ENCODE peak calls at places on chromosomes 16 and 17, in four cellular contexts. One of them, this sample, is unnamed.

GRCh38 chr16:57314161-57314785 is 29.8 kb upstream of the PLLP start:
- DNase-seq in body of pancreas: no peak
- DNase-seq in stomach: peak
- DNase-seq in thyroid gland: no peak
- DNase-seq in this sample: no peak

GRCh38 chr16:53130193-53131049 is 75.6 kb downstream of the CHD9 start:
- DNase-seq in body of pancreas: peak
- DNase-seq in stomach: peak
- DNase-seq in thyroid gland: peak
- DNase-seq in this sample: peak

GRCh38 chr17:80902197-80903019 is 89.2 kb upstream of the CHMP6 start:
- DNase-seq in body of pancreas: no peak
- DNase-seq in stomach: no peak
- DNase-seq in thyroid gland: no peak
- DNase-seq in this sample: no peak

GRCh38 chr16:27330542-27330941 is 16.8 kb downstream of the IL4R start:
- DNase-seq in body of pancreas: peak
- DNase-seq in stomach: no peak
- DNase-seq in thyroid gland: peak
- DNase-seq in this sample: no peak

GRCh38 chr17:1095853-1096675 is 83.7 kb downstream of the ABR start:
- DNase-seq in body of pancreas: no peak
- DNase-seq in stomach: peak
- DNase-seq in thyroid gland: no peak
- DNase-seq in this sample: no peak

GRCh38 chr17:5354310-5354709 is 65.2 kb downstream of the NUP88 start:
- DNase-seq in body of pancreas: no peak
- DNase-seq in stomach: no peak
- DNase-seq in thyroid gland: no peak
- DNase-seq in this sample: no peak

GRCh38 chr17:72931163-72931562 is 161.3 kb downstream of the SLC39A11 start:
- DNase-seq in body of pancreas: peak
- DNase-seq in stomach: no peak
- DNase-seq in thyroid gland: no peak
- DNase-seq in this sample: no peak

GRCh38 chr17:51901242-51901641 is 257.3 kb downstream of the CA10 start:
- DNase-seq in body of pancreas: no peak
- DNase-seq in stomach: no peak
- DNase-seq in thyroid gland: no peak
- DNase-seq in this sample: no peak

GRCh38 chr16:81524382-81524781 is 79.8 kb downstream of the CMIP start:
- DNase-seq in body of pancreas: no peak
- DNase-seq in stomach: no peak
- DNase-seq in thyroid gland: no peak
- DNase-seq in this sample: no peak

GRCh38 chr16:21158208-21159110 is at the start of gene LDAF1:
- DNase-seq in body of pancreas: peak
- DNase-seq in stomach: peak
- DNase-seq in thyroid gland: peak
- DNase-seq in this sample: peak

GRCh38 chr17:73566905-73567782 is 77.1 kb downstream of the SDK2 start:
- DNase-seq in body of pancreas: no peak
- DNase-seq in stomach: no peak
- DNase-seq in thyroid gland: peak
- DNase-seq in this sample: no peak

GRCh38 chr16:27285676-27286196 is 17.2 kb upstream of the NSMCE1 start:
- DNase-seq in body of pancreas: peak
- DNase-seq in stomach: no peak
- DNase-seq in thyroid gland: no peak
- DNase-seq in this sample: no peak

GRCh38 chr16:89722392-89723278 is 1.3 kb downstream of the ZNF276 start:
- DNase-seq in body of pancreas: peak
- DNase-seq in stomach: peak
- DNase-seq in thyroid gland: peak
- DNase-seq in this sample: peak

GRCh38 chr17:79923974-79924638 is 84.9 kb upstream of the CBX4 start:
- DNase-seq in body of pancreas: peak
- DNase-seq in stomach: peak
- DNase-seq in thyroid gland: no peak
- DNase-seq in this sample: no peak

GRCh38 chr17:76530826-76531500 is 6.5 kb downstream of the CYGB start:
- DNase-seq in body of pancreas: no peak
- DNase-seq in stomach: no peak
- DNase-seq in thyroid gland: no peak
- DNase-seq in this sample: no peak

GRCh38 chr16:69598045-69598444 is 32.3 kb downstream of the NFAT5 start:
- DNase-seq in body of pancreas: no peak
- DNase-seq in stomach: no peak
- DNase-seq in thyroid gland: no peak
- DNase-seq in this sample: no peak

GRCh38 chr17:19904924-19905323 is 37.2 kb upstream of the ULK2 start:
- DNase-seq in body of pancreas: peak
- DNase-seq in stomach: no peak
- DNase-seq in thyroid gland: no peak
- DNase-seq in this sample: no peak

GRCh38 chr16:85004587-85005205 is 6.6 kb downstream of the ZDHHC7 start:
- DNase-seq in body of pancreas: no peak
- DNase-seq in stomach: peak
- DNase-seq in thyroid gland: peak
- DNase-seq in this sample: peak

GRCh38 chr17:19370493-19370960 is 7.8 kb upstream of the MAPK7 start:
- DNase-seq in body of pancreas: no peak
- DNase-seq in stomach: no peak
- DNase-seq in thyroid gland: peak
- DNase-seq in this sample: no peak

GRCh38 chr16:23317266-23317661 is 15.2 kb downstream of the SCNN1B start:
- DNase-seq in body of pancreas: peak
- DNase-seq in stomach: peak
- DNase-seq in thyroid gland: peak
- DNase-seq in this sample: no peak

GRCh38 chr17:64183815-64184397 is 54.0 kb upstream of the ERN1 start:
- DNase-seq in body of pancreas: no peak
- DNase-seq in stomach: no peak
- DNase-seq in thyroid gland: no peak
- DNase-seq in this sample: no peak

GRCh38 chr16:57675752-57676623 is 7.9 kb downstream of the ADGRG3 start:
- DNase-seq in body of pancreas: no peak
- DNase-seq in stomach: no peak
- DNase-seq in thyroid gland: no peak
- DNase-seq in this sample: no peak

GRCh38 chr17:72635034-72635654 is 457.3 kb downstream of the SLC39A11 start:
- DNase-seq in body of pancreas: no peak
- DNase-seq in stomach: no peak
- DNase-seq in thyroid gland: no peak
- DNase-seq in this sample: no peak

GRCh38 chr16:52799149-52799548 is 252.2 kb upstream of the TOX3 start:
- DNase-seq in body of pancreas: no peak
- DNase-seq in stomach: no peak
- DNase-seq in thyroid gland: no peak
- DNase-seq in this sample: no peak

GRCh38 chr17:2615882-2616281 is 22.4 kb downstream of the PAFAH1B1 start:
- DNase-seq in body of pancreas: no peak
- DNase-seq in stomach: no peak
- DNase-seq in thyroid gland: no peak
- DNase-seq in this sample: no peak

GRCh38 chr17:82390015-82390859 is 18.7 kb downstream of the UTS2R start:
- DNase-seq in body of pancreas: no peak
- DNase-seq in stomach: no peak
- DNase-seq in thyroid gland: no peak
- DNase-seq in this sample: no peak

GRCh38 chr17:78925662-78926555 is 722 bp upstream of the TIMP2 start:
- DNase-seq in body of pancreas: peak
- DNase-seq in stomach: peak
- DNase-seq in thyroid gland: peak
- DNase-seq in this sample: no peak

GRCh38 chr16:86195863-86196630 is 297.1 kb downstream of the IRF8 start:
- DNase-seq in body of pancreas: no peak
- DNase-seq in stomach: no peak
- DNase-seq in thyroid gland: no peak
- DNase-seq in this sample: no peak

GRCh38 chr16:8374586-8374985 is 215.7 kb downstream of the TMEM114 start:
- DNase-seq in body of pancreas: no peak
- DNase-seq in stomach: no peak
- DNase-seq in thyroid gland: no peak
- DNase-seq in this sample: no peak

GRCh38 chr16:52573365-52574104 is 26.6 kb upstream of the TOX3 start:
- DNase-seq in body of pancreas: peak
- DNase-seq in stomach: peak
- DNase-seq in thyroid gland: no peak
- DNase-seq in this sample: no peak

GRCh38 chr16:67173808-67174705 is 3.7 kb downstream of the NOL3 start:
- DNase-seq in body of pancreas: peak
- DNase-seq in stomach: peak
- DNase-seq in thyroid gland: peak
- DNase-seq in this sample: peak

GRCh38 chr16:54171855-54172537 is 114.6 kb downstream of the IRX3 start:
- DNase-seq in body of pancreas: peak
- DNase-seq in stomach: no peak
- DNase-seq in thyroid gland: peak
- DNase-seq in this sample: no peak

GRCh38 chr17:66021757-66022156 is 170.2 kb downstream of the CEP112 start:
- DNase-seq in body of pancreas: no peak
- DNase-seq in stomach: no peak
- DNase-seq in thyroid gland: no peak
- DNase-seq in this sample: no peak

GRCh38 chr16:89491974-89492687 is 1.8 kb upstream of the ANKRD11 start:
- DNase-seq in body of pancreas: no peak
- DNase-seq in stomach: no peak
- DNase-seq in thyroid gland: no peak
- DNase-seq in this sample: no peak

GRCh38 chr17:63685021-63685420 is 14.9 kb downstream of the LIMD2 start:
- DNase-seq in body of pancreas: no peak
- DNase-seq in stomach: no peak
- DNase-seq in thyroid gland: peak
- DNase-seq in this sample: no peak

GRCh38 chr17:68057531-68057952 is 22.0 kb downstream of the KPNA2 start:
- DNase-seq in body of pancreas: peak
- DNase-seq in stomach: peak
- DNase-seq in thyroid gland: peak
- DNase-seq in this sample: no peak

DNA sequence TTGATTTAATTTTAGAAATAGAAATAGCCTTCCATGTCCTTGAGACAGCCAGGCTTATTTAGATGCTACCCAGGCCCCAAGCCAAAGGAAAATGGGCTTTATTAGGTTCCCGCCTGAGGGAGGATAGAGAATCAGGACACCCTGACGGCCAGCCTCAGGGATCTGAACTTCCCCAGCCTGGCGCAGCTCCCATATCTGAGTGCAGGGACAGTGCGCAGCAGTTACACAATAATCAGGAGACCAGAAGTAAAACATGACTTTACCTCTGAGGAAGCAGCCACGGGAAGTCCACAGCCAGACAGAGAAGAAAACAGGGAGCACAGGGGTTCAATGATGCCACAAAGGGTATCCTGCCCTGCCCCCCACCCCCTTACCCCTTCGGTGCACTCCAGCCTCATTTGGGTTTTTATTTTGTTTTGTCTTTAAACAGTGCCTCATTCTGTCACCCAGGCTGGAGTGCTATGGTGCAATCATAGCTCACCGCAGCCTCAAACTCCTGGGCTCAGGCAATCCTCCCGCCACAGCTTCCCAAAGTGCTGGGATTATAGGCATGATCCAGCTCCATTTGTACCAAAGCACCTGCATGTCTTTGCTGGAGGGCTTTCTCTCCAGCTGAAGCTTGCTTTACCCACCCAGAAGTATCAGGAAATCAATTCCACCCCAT is 21.8 kb downstream of the ORC6 start:
- DNase-seq in body of pancreas: peak
- DNase-seq in stomach: no peak
- DNase-seq in thyroid gland: no peak
- DNase-seq in this sample: no peak
- H3K27ac ChIP-seq in body of pancreas: no peak
- H3K27ac ChIP-seq in stomach: no peak
- H3K27ac ChIP-seq in thyroid gland: no peak
- H3K27ac ChIP-seq in this sample: no peak

DNA sequence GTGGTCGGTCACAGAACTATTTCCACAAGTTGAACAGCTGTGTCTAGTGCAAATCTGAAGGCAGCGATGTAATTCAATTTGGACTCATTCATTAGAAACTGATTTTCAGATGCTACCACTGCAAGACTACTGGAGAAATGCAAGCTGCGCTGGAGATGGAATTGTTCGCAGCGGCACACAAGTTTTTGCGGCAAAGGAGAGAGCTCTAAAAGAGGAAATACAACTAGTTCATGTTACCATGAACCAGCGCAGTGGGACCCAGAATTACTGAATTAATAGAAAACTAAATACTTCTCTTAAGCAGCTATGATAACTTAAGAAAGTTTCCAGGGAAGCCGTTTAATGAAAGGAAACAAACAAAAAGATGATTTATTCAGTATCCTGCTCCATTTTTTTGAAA is 1.9 kb downstream of the CREBBP start:
- DNase-seq in body of pancreas: no peak
- DNase-seq in stomach: no peak
- DNase-seq in thyroid gland: no peak
- DNase-seq in this sample: no peak
- H3K27ac ChIP-seq in body of pancreas: no peak
- H3K27ac ChIP-seq in stomach: no peak
- H3K27ac ChIP-seq in thyroid gland: no peak
- H3K27ac ChIP-seq in this sample: no peak

DNA sequence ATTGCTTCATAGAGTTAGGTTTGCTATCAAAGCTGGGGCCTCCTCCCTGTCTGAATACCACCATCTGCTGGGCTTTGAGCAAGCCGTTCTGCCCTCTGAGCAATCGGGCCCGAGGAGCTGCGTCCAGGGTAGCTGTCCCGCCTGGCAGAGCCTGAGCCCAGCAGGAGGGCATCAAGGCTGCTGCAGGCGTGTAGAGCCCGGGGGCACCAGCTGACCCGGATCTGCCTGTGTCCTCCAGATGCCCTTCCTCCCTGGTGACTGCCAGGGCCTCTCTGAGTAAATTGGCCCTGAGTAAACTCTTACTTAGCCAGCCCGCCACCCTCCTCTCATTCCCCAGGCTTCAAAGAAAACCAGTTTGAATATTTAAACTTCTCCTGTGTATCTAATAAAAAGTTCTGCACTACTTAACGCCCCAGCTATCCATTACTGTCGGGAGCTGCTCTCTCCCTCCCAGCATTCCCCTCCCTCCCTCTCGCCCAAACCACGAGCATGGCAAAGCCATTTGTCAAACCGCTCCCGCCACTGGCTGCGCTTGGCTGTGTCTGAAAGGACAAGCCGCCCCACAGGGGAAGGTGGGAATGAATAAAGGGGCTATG is 16.4 kb downstream of the CDK5RAP3 start:
- DNase-seq in body of pancreas: no peak
- DNase-seq in stomach: peak
- DNase-seq in thyroid gland: peak
- DNase-seq in this sample: no peak
- H3K27ac ChIP-seq in body of pancreas: peak
- H3K27ac ChIP-seq in stomach: peak
- H3K27ac ChIP-seq in thyroid gland: peak
- H3K27ac ChIP-seq in this sample: no peak

GRCh38 chr17:45073414-45074070 is 12.4 kb downstream of the NMT1 start:
- DNase-seq in body of pancreas: no peak
- DNase-seq in stomach: no peak
- DNase-seq in thyroid gland: no peak
- DNase-seq in this sample: no peak

GRCh38 chr17:45081046-45081703 is 20.1 kb downstream of the NMT1 start:
- DNase-seq in body of pancreas: no peak
- DNase-seq in stomach: no peak
- DNase-seq in thyroid gland: no peak
- DNase-seq in this sample: no peak

GRCh38 chr17:45077643-45078042 is 16.5 kb downstream of the NMT1 start:
- DNase-seq in body of pancreas: no peak
- DNase-seq in stomach: no peak
- DNase-seq in thyroid gland: no peak
- DNase-seq in this sample: no peak
- H3K27ac ChIP-seq in body of pancreas: no peak
- H3K27ac ChIP-seq in stomach: peak
- H3K27ac ChIP-seq in thyroid gland: no peak
- H3K27ac ChIP-seq in this sample: peak

This sample was measured in RWPE1.